ENCODE peak calls at places on chromosomes 16 and 17, in six cellular contexts. R is thoracic aorta; D is heart right ventricle; I is CD4-positive, CD25-positive, alpha-beta regulatory T cell; P is thyroid gland; J is breast epithelium. Q is an unnamed sample.

GRCh38 chr17:6325741-6326140 is 109.2 kb downstream of the AIPL1 start:
- DNase-seq in R (no peak), J (no peak), I (no peak), P (no peak), D (no peak), Q (no peak)

GRCh38 chr17:42519546-42520444 is 16.2 kb upstream of the NAGLU start:
- DNase-seq in J (peak; percentile 95), D (peak; percentile 95), I (no peak), R (peak; percentile 93), P (peak; percentile 92), Q (peak; percentile 66)

GRCh38 chr16:49484454-49484853 is 110.8 kb downstream of the C16orf78 start:
- DNase-seq in I (no peak), P (peak; percentile 72), R (peak; percentile 43), D (peak; percentile 52), J (peak; percentile 54), Q (peak; percentile 61)

GRCh38 chr16:78252757-78253156 is 153.3 kb downstream of the WWOX start:
- DNase-seq in D (no peak), J (no peak), R (no peak), P (no peak), I (no peak), Q (no peak)

GRCh38 chr17:9472541-9472940 is 103.1 kb downstream of the STX8 start:
- DNase-seq in P (no peak), I (no peak), J (no peak), R (no peak), D (peak; percentile 36), Q (no peak)

GRCh38 chr16:35733278-35733965 is 2274.0 kb downstream of the TP53TG3F start:
- DNase-seq in J (no peak), R (no peak), P (no peak), D (no peak), I (no peak), Q (no peak)

GRCh38 chr16:53457670-53458069 is 23.4 kb downstream of the RBL2 start:
- DNase-seq in P (no peak), I (peak; percentile 87), J (no peak), R (no peak), D (no peak), Q (peak; percentile 77)

GRCh38 chr17:72928454-72929136 is 163.9 kb downstream of the SLC39A11 start:
- DNase-seq in D (no peak), I (no peak), R (no peak), J (no peak), P (no peak), Q (no peak)

GRCh38 chr17:57595942-57596695 is 149.0 kb downstream of the CCDC182 start:
- DNase-seq in D (no peak), P (no peak), I (no peak), J (no peak), R (no peak), Q (no peak)

GRCh38 chr16:56639045-56639444 is 579 bp downstream of the MT1A start:
- DNase-seq in D (no peak), P (no peak), J (no peak), I (no peak), R (no peak), Q (no peak)

GRCh38 chr17:21010705-21011596 is 31.9 kb downstream of the USP22 start:
- DNase-seq in I (no peak), D (no peak), P (no peak), R (no peak), J (no peak), Q (no peak)

GRCh38 chr16:12462690-12463646 is 340.7 kb downstream of the CPPED1 start:
- DNase-seq in P (no peak), J (no peak), R (no peak), I (no peak), D (no peak), Q (no peak)

GRCh38 chr17:82495844-82496528 is 23.5 kb upstream of the FOXK2 start:
- DNase-seq in I (no peak), D (no peak), R (no peak), J (no peak), P (no peak), Q (no peak)

GRCh38 chr16:65122974-65123845 is 1.3 kb upstream of the CDH11 start:
- DNase-seq in J (peak; percentile 56), I (no peak), R (no peak), D (peak; percentile 58), P (no peak), Q (peak; percentile 50)

GRCh38 chr16:89695875-89696597 is 5.5 kb downstream of the SPATA2L start:
- DNase-seq in P (no peak), D (no peak), I (no peak), R (no peak), J (no peak), Q (no peak)

GRCh38 chr17:48722924-48723554 is at the start of gene PRAC2:
- DNase-seq in D (no peak), J (no peak), I (no peak), R (no peak), P (no peak), Q (no peak)

GRCh38 chr16:24208710-24209109 is 47.4 kb upstream of the CACNG3 start:
- DNase-seq in P (no peak), J (no peak), D (peak; percentile 11), R (no peak), I (no peak), Q (no peak)

GRCh38 chr17:79389896-79390295 is 221.0 kb downstream of the RBFOX3 start:
- DNase-seq in D (no peak), J (no peak), I (no peak), R (no peak), P (no peak), Q (no peak)

GRCh38 chr17:2157081-2157480 is 102.2 kb downstream of the HIC1 start:
- DNase-seq in R (no peak), P (no peak), D (no peak), I (no peak), J (no peak), Q (no peak)

GRCh38 chr16:9311303-9311954 is 220.0 kb downstream of the HAPSTR1 start:
- DNase-seq in R (no peak), J (no peak), P (no peak), D (no peak), I (no peak), Q (no peak)

GRCh38 chr17:29789186-29790170 is 140.6 kb downstream of the SSH2 start:
- DNase-seq in J (no peak), I (no peak), P (peak; percentile 85), D (no peak), R (no peak), Q (no peak)

GRCh38 chr16:50369133-50369804 is 481 bp upstream of the BRD7 start:
- DNase-seq in D (no peak), R (no peak), J (no peak), I (peak; percentile 14), P (no peak), Q (no peak)

GRCh38 chr16:11219188-11219587 is 36.8 kb downstream of the SOCS1 start:
- DNase-seq in I (no peak), D (no peak), J (no peak), R (no peak), P (no peak), Q (no peak)

GRCh38 chr17:19317359-19318095 is 45.0 kb downstream of the B9D1 start:
- DNase-seq in R (no peak), I (no peak), D (peak; percentile 89), J (peak; percentile 69), P (peak; percentile 97), Q (peak; percentile 58)

GRCh38 chr16:8103649-8104289 is 486.5 kb downstream of the TMEM114 start:
- DNase-seq in J (no peak), P (peak; percentile 87), I (no peak), D (no peak), R (no peak), Q (no peak)

GRCh38 chr16:86986136-86986535 is 331.1 kb downstream of the C16orf95 start:
- DNase-seq in R (no peak), J (no peak), D (no peak), P (no peak), I (no peak), Q (no peak)

GRCh38 chr17:78852709-78853111 is 12.1 kb upstream of the USP36 start:
- DNase-seq in R (no peak), J (no peak), I (no peak), P (no peak), D (no peak), Q (no peak)

GRCh38 chr17:45326566-45326965 is 9.7 kb upstream of the MAP3K14 start:
- DNase-seq in I (no peak), R (no peak), P (no peak), D (no peak), J (no peak), Q (no peak)

GRCh38 chr17:32803544-32803943 is 73.4 kb downstream of the MYO1D start:
- DNase-seq in P (no peak), R (no peak), J (no peak), D (no peak), I (no peak), Q (no peak)

GRCh38 chr17:7351665-7352558 is at the start of gene KCTD11:
- DNase-seq in D (peak; percentile 91), R (peak; percentile 74), J (peak; percentile 87), P (peak; percentile 93), I (peak; percentile 66), Q (peak; percentile 96)
- H3K4me1 ChIP-seq in D (peaks cover 38% of the 10 kb centered on the region), R (peaks cover 44% of the 10 kb centered on the region), J (no peaks in the 10 kb centered on the region), P (peaks cover 21% of the 10 kb centered on the region), I (peaks cover 35% of the 10 kb centered on the region), Q (peaks cover 5% of the 10 kb centered on the region)

GRCh38 chr16:81513204-81514040 is 68.8 kb downstream of the CMIP start:
- DNase-seq in D (peak; percentile 77), P (no peak), I (no peak), J (no peak), R (no peak), Q (no peak)
- H3K4me3 ChIP-seq in D (no peak overlapping the region), P (no peak overlapping the region), I (no peak overlapping the region), J (no peak overlapping the region), R (no peak overlapping the region), Q (no peak overlapping the region)

GRCh38 chr16:67174706-67175231 is 4.4 kb downstream of the NOL3 start:
- DNase-seq in I (no peak), R (no peak), J (no peak), P (no peak), D (no peak), Q (no peak)

GRCh38 chr16:67170948-67171649 is 761 bp downstream of the NOL3 start:
- DNase-seq in I (no peak), R (no peak), J (no peak), D (no peak), P (no peak), Q (no peak)

GRCh38 chr16:67173808-67174705 is 3.7 kb downstream of the NOL3 start:
- DNase-seq in P (peak; percentile 97), I (peak; percentile 54), R (peak; percentile 58), D (peak; percentile 82), J (peak; percentile 81), Q (peak; percentile 62)

GRCh38 chr16:67170168-67170947 is at the start of gene NOL3:
- DNase-seq in I (no peak), R (peak; percentile 73), P (peak; percentile 89), J (peak; percentile 76), D (peak; percentile 86), Q (peak; percentile 48)

GRCh38 chr16:67173323-67173722 is 3.0 kb downstream of the NOL3 start:
- DNase-seq in R (no peak), D (no peak), I (no peak), J (no peak), P (no peak), Q (no peak)
- H3K27ac ChIP-seq in R (peak overlapping the region; percentile 76), D (peak overlapping the region; percentile 90), I (no peak overlapping the region), J (peak overlapping the region; percentile 96), P (peak overlapping the region; percentile 77), Q (peak overlapping the region; percentile 79)

DNA sequence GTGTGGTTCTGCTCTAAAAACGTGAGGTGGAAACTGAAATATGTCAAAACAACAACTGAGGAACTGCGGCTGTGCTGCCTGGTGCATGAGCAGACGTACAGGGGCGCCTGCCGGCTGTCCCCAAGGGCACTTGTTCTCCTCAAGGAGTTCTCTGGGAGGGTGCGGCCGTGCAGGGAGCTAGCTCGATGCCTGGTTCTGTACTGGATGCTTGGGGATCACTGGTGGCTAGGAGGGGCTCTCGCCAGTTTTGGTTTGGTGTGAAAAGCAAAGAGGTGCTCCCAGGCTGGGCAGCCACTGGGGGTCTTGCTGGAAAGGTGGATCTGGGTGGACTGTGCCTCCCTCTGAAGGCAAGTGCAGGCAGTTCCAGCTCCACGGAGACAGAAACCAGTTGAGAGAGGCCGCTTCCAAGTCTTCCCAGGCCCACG is 41.9 kb upstream of the ATP2A3 start:
- DNase-seq in R (no peak), D (no peak), I (no peak), J (no peak), P (no peak), Q (peak; percentile 50)
- H3K4me1 ChIP-seq in R (peaks cover 26% of the 10 kb centered on the region), D (peaks cover 23% of the 10 kb centered on the region), I (no peaks in the 10 kb centered on the region), J (no peaks in the 10 kb centered on the region), P (no peaks in the 10 kb centered on the region), Q (peaks cover 6% of the 10 kb centered on the region)